ENCODE peak calls at places on chromosomes 1 and 21, in eight cellular contexts. One of them, this sample, is unnamed.

GRCh38 chr1:190000365-190000872 is 477.2 kb downstream of the BRINP3 start:
- DNase-seq in OCI-LY7: no peak
- DNase-seq in ovary: no peak
- DNase-seq in tibial nerve: no peak
- DNase-seq in Karpas-422: no peak
- DNase-seq in fibroblast of lung: peak; percentile 55
- DNase-seq in adrenal gland: no peak
- DNase-seq in CD4-positive, CD25-positive, alpha-beta regulatory T cell: no peak
- DNase-seq in this sample: no peak

GRCh38 chr1:58502519-58502918 is 44.0 kb downstream of the OMA1 start:
- DNase-seq in ovary: no peak
- DNase-seq in fibroblast of lung: no peak
- DNase-seq in Karpas-422: no peak
- DNase-seq in OCI-LY7: no peak
- DNase-seq in tibial nerve: no peak
- DNase-seq in adrenal gland: no peak
- DNase-seq in CD4-positive, CD25-positive, alpha-beta regulatory T cell: no peak
- DNase-seq in this sample: no peak

GRCh38 chr1:225042263-225042662 is 112.8 kb downstream of the DNAH14 start:
- DNase-seq in OCI-LY7: no peak
- DNase-seq in fibroblast of lung: no peak
- DNase-seq in tibial nerve: no peak
- DNase-seq in Karpas-422: no peak
- DNase-seq in CD4-positive, CD25-positive, alpha-beta regulatory T cell: no peak
- DNase-seq in ovary: no peak
- DNase-seq in adrenal gland: no peak
- DNase-seq in this sample: no peak

GRCh38 chr1:230752407-230752806 is 5.2 kb downstream of the CAPN9 start:
- DNase-seq in ovary: no peak
- DNase-seq in Karpas-422: no peak
- DNase-seq in CD4-positive, CD25-positive, alpha-beta regulatory T cell: no peak
- DNase-seq in tibial nerve: no peak
- DNase-seq in fibroblast of lung: no peak
- DNase-seq in adrenal gland: no peak
- DNase-seq in OCI-LY7: no peak
- DNase-seq in this sample: no peak

GRCh38 chr1:223864084-223864483 is 18.3 kb upstream of the TP53BP2 start:
- DNase-seq in ovary: no peak
- DNase-seq in adrenal gland: no peak
- DNase-seq in Karpas-422: no peak
- DNase-seq in fibroblast of lung: no peak
- DNase-seq in tibial nerve: no peak
- DNase-seq in CD4-positive, CD25-positive, alpha-beta regulatory T cell: no peak
- DNase-seq in OCI-LY7: no peak
- DNase-seq in this sample: no peak

GRCh38 chr1:150563340-150564038 is 14.3 kb downstream of the ADAMTSL4 start:
- DNase-seq in tibial nerve: peak; percentile 18
- DNase-seq in fibroblast of lung: no peak
- DNase-seq in OCI-LY7: peak; percentile 81
- DNase-seq in Karpas-422: peak; percentile 72
- DNase-seq in CD4-positive, CD25-positive, alpha-beta regulatory T cell: no peak
- DNase-seq in adrenal gland: peak; percentile 63
- DNase-seq in ovary: peak; percentile 37
- DNase-seq in this sample: no peak

GRCh38 chr1:100585774-100586173 is 47.8 kb downstream of the GPR88 start:
- DNase-seq in ovary: no peak
- DNase-seq in OCI-LY7: no peak
- DNase-seq in fibroblast of lung: peak; percentile 91
- DNase-seq in Karpas-422: no peak
- DNase-seq in CD4-positive, CD25-positive, alpha-beta regulatory T cell: no peak
- DNase-seq in adrenal gland: no peak
- DNase-seq in tibial nerve: no peak
- DNase-seq in this sample: no peak

GRCh38 chr1:106926748-106927582 is 129.5 kb upstream of the PRMT6 start:
- DNase-seq in CD4-positive, CD25-positive, alpha-beta regulatory T cell: no peak
- DNase-seq in ovary: no peak
- DNase-seq in fibroblast of lung: peak; percentile 20
- DNase-seq in adrenal gland: no peak
- DNase-seq in tibial nerve: no peak
- DNase-seq in OCI-LY7: no peak
- DNase-seq in Karpas-422: no peak
- DNase-seq in this sample: no peak

GRCh38 chr1:10623391-10624145 is 148.8 kb downstream of the PEX14 start:
- DNase-seq in ovary: no peak
- DNase-seq in fibroblast of lung: no peak
- DNase-seq in CD4-positive, CD25-positive, alpha-beta regulatory T cell: no peak
- DNase-seq in tibial nerve: no peak
- DNase-seq in adrenal gland: no peak
- DNase-seq in OCI-LY7: no peak
- DNase-seq in Karpas-422: no peak
- DNase-seq in this sample: no peak

GRCh38 chr1:54926955-54927354 is 40.0 kb upstream of the DHCR24 start:
- DNase-seq in OCI-LY7: no peak
- DNase-seq in ovary: no peak
- DNase-seq in adrenal gland: no peak
- DNase-seq in tibial nerve: no peak
- DNase-seq in fibroblast of lung: no peak
- DNase-seq in Karpas-422: no peak
- DNase-seq in CD4-positive, CD25-positive, alpha-beta regulatory T cell: no peak
- DNase-seq in this sample: no peak

GRCh38 chr1:94773931-94774422 is 46.2 kb upstream of the SLC44A3 start:
- DNase-seq in ovary: no peak
- DNase-seq in tibial nerve: no peak
- DNase-seq in adrenal gland: no peak
- DNase-seq in Karpas-422: no peak
- DNase-seq in CD4-positive, CD25-positive, alpha-beta regulatory T cell: no peak
- DNase-seq in fibroblast of lung: peak; percentile 70
- DNase-seq in OCI-LY7: no peak
- DNase-seq in this sample: no peak

GRCh38 chr21:38914071-38914491 is 108.4 kb downstream of the ETS2 start:
- DNase-seq in OCI-LY7: no peak
- DNase-seq in Karpas-422: no peak
- DNase-seq in tibial nerve: no peak
- DNase-seq in adrenal gland: no peak
- DNase-seq in ovary: no peak
- DNase-seq in fibroblast of lung: no peak
- DNase-seq in CD4-positive, CD25-positive, alpha-beta regulatory T cell: no peak
- DNase-seq in this sample: no peak

GRCh38 chr1:98458514-98459259 is 202.8 kb upstream of the SNX7 start:
- DNase-seq in adrenal gland: no peak
- DNase-seq in OCI-LY7: no peak
- DNase-seq in tibial nerve: no peak
- DNase-seq in CD4-positive, CD25-positive, alpha-beta regulatory T cell: no peak
- DNase-seq in ovary: no peak
- DNase-seq in fibroblast of lung: peak; percentile 3
- DNase-seq in Karpas-422: no peak
- DNase-seq in this sample: no peak

GRCh38 chr1:3453891-3454810 is at the start of gene ARHGEF16:
- DNase-seq in fibroblast of lung: peak; percentile 12
- DNase-seq in adrenal gland: peak; percentile 41
- DNase-seq in ovary: peak; percentile 37
- DNase-seq in CD4-positive, CD25-positive, alpha-beta regulatory T cell: peak; percentile 24
- DNase-seq in OCI-LY7: no peak
- DNase-seq in tibial nerve: no peak
- DNase-seq in Karpas-422: no peak
- DNase-seq in this sample: no peak

GRCh38 chr1:155179107-155180031 is 5.7 kb downstream of the TRIM46 start:
- DNase-seq in OCI-LY7: no peak
- DNase-seq in ovary: no peak
- DNase-seq in CD4-positive, CD25-positive, alpha-beta regulatory T cell: no peak
- DNase-seq in Karpas-422: peak; percentile 39
- DNase-seq in tibial nerve: no peak
- DNase-seq in fibroblast of lung: no peak
- DNase-seq in adrenal gland: no peak
- DNase-seq in this sample: no peak

GRCh38 chr1:41862411-41863221 is 56.1 kb downstream of the HIVEP3 start:
- DNase-seq in OCI-LY7: no peak
- DNase-seq in CD4-positive, CD25-positive, alpha-beta regulatory T cell: no peak
- DNase-seq in adrenal gland: no peak
- DNase-seq in tibial nerve: no peak
- DNase-seq in Karpas-422: no peak
- DNase-seq in ovary: no peak
- DNase-seq in fibroblast of lung: peak; percentile 99
- DNase-seq in this sample: no peak

GRCh38 chr1:235203428-235203827 is 42.4 kb upstream of the RBM34 start:
- DNase-seq in tibial nerve: no peak
- DNase-seq in fibroblast of lung: no peak
- DNase-seq in ovary: no peak
- DNase-seq in adrenal gland: no peak
- DNase-seq in OCI-LY7: no peak
- DNase-seq in CD4-positive, CD25-positive, alpha-beta regulatory T cell: no peak
- DNase-seq in Karpas-422: no peak
- DNase-seq in this sample: no peak
- H3K4me1 ChIP-seq in tibial nerve: no peaks in the 10 kb centered on the region
- H3K4me1 ChIP-seq in fibroblast of lung: no peaks in the 10 kb centered on the region
- H3K4me1 ChIP-seq in ovary: no peaks in the 10 kb centered on the region
- H3K4me1 ChIP-seq in adrenal gland: peaks cover 9% of the 10 kb centered on the region
- H3K4me1 ChIP-seq in OCI-LY7: no peaks in the 10 kb centered on the region
- H3K4me1 ChIP-seq in CD4-positive, CD25-positive, alpha-beta regulatory T cell: peaks cover 21% of the 10 kb centered on the region
- H3K4me1 ChIP-seq in Karpas-422: no peaks in the 10 kb centered on the region
- H3K4me1 ChIP-seq in this sample: peaks cover 15% of the 10 kb centered on the region

GRCh38 chr1:89285715-89286380 is 13.2 kb upstream of the GBP5 start:
- DNase-seq in OCI-LY7: no peak
- DNase-seq in CD4-positive, CD25-positive, alpha-beta regulatory T cell: no peak
- DNase-seq in tibial nerve: no peak
- DNase-seq in ovary: no peak
- DNase-seq in Karpas-422: no peak
- DNase-seq in fibroblast of lung: no peak
- DNase-seq in adrenal gland: no peak
- DNase-seq in this sample: no peak
- H3K27ac ChIP-seq in OCI-LY7: no peak overlapping the region
- H3K27ac ChIP-seq in CD4-positive, CD25-positive, alpha-beta regulatory T cell: peak overlapping the region; percentile 82
- H3K27ac ChIP-seq in tibial nerve: no peak overlapping the region
- H3K27ac ChIP-seq in ovary: no peak overlapping the region
- H3K27ac ChIP-seq in Karpas-422: no peak overlapping the region
- H3K27ac ChIP-seq in fibroblast of lung: no peak overlapping the region
- H3K27ac ChIP-seq in adrenal gland: no peak overlapping the region
- H3K27ac ChIP-seq in this sample: peak overlapping the region; percentile 63

GRCh38 chr1:116743535-116743934 is 10.7 kb upstream of the CD2 start:
- DNase-seq in ovary: no peak
- DNase-seq in tibial nerve: no peak
- DNase-seq in CD4-positive, CD25-positive, alpha-beta regulatory T cell: no peak
- DNase-seq in Karpas-422: no peak
- DNase-seq in fibroblast of lung: peak; percentile 20
- DNase-seq in OCI-LY7: peak; percentile 40
- DNase-seq in adrenal gland: no peak
- DNase-seq in this sample: no peak
- H3K9me3 ChIP-seq in ovary: no peaks in the 10 kb centered on the region
- H3K9me3 ChIP-seq in tibial nerve: peaks cover 6% of the 10 kb centered on the region
- H3K9me3 ChIP-seq in CD4-positive, CD25-positive, alpha-beta regulatory T cell: peaks cover 54% of the 10 kb centered on the region
- H3K9me3 ChIP-seq in Karpas-422: peaks cover 18% of the 10 kb centered on the region
- H3K9me3 ChIP-seq in fibroblast of lung: no peaks in the 10 kb centered on the region
- H3K9me3 ChIP-seq in OCI-LY7: peaks cover 39% of the 10 kb centered on the region
- H3K9me3 ChIP-seq in adrenal gland: no peaks in the 10 kb centered on the region
- H3K9me3 ChIP-seq in this sample: peaks cover 26% of the 10 kb centered on the region

DNA sequence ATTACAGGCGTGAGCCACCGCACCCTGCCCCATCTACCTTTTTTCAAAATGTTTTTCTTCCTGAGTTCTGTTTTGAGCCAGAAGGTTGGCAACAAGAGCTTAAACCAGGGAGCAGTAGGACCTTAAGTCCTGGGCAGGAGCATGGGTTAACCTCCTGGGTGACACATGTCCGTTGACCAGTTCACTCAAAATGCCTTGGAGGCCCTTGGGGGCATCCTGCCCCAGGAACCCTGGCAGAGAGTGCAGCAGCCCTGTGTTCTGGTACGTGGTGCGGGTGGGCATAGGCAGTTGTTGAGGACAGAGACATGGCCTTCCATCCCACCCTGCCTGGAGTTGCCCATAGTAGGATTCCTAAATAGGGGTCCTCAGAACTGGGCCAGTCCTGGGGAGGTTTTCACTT is 11.6 kb downstream of the H6PD start:
- DNase-seq in CD4-positive, CD25-positive, alpha-beta regulatory T cell: no peak
- DNase-seq in OCI-LY7: no peak
- DNase-seq in adrenal gland: no peak
- DNase-seq in Karpas-422: no peak
- DNase-seq in ovary: no peak
- DNase-seq in fibroblast of lung: no peak
- DNase-seq in tibial nerve: no peak
- DNase-seq in this sample: no peak
- H3K4me1 ChIP-seq in CD4-positive, CD25-positive, alpha-beta regulatory T cell: no peaks in the 10 kb centered on the region
- H3K4me1 ChIP-seq in OCI-LY7: no peaks in the 10 kb centered on the region
- H3K4me1 ChIP-seq in adrenal gland: peaks cover 98% of the 10 kb centered on the region
- H3K4me1 ChIP-seq in Karpas-422: no peaks in the 10 kb centered on the region
- H3K4me1 ChIP-seq in ovary: peaks cover 60% of the 10 kb centered on the region
- H3K4me1 ChIP-seq in fibroblast of lung: no peaks in the 10 kb centered on the region
- H3K4me1 ChIP-seq in tibial nerve: peaks cover 21% of the 10 kb centered on the region
- H3K4me1 ChIP-seq in this sample: peaks cover 3% of the 10 kb centered on the region

This sample was measured in effector memory CD4-positive, alpha-beta T cell.